ENCODE peak calls at places on chromosomes 4 and X, in nine cellular contexts. One of them, this sample, is unnamed.

GRCh38 chr4:874071-874470 is 48.1 kb upstream of the CPLX1 start:
- DNase-seq in nucleus accumbens: no peak
- DNase-seq in HCEC 1CT: no peak
- DNase-seq in stimulated activated CD4-positive, alpha-beta T cell treated with anti-CD3 and anti-CD28 coated beads, Interleukin-4, amount 100 ng/mL, for 24 hours: no peak
- DNase-seq in activated T-helper 1 cell treated with anti-CD3 and anti-CD28 coated beads, Interleukin-12 subunit alpha, Interleukin-12 subunit beta, Interleukin-2, Interleukin-4 antibody, amounts not matched to agents 30 ng/mL and 10 ng/mL and 1 ng/mL, durations not matched to agents 14 hours and 24 hours and 36 hours: no peak
- DNase-seq in NCI-H1694: no peak
- DNase-seq in NCI-H1092 treated with DMSO at 0.1 percent for 48 hours: no peak
- DNase-seq in activated effector memory CD4-positive, alpha-beta T cell treated with Interleukin-2 at 50 U/mL for 16 hours: no peak
- DNase-seq in HTR-8/SVneo: no peak
- DNase-seq in this sample: no peak

GRCh38 chr4:57023104-57023503 is 44.4 kb downstream of the POLR2B start:
- DNase-seq in nucleus accumbens: no peak
- DNase-seq in HCEC 1CT: peak
- DNase-seq in stimulated activated CD4-positive, alpha-beta T cell treated with anti-CD3 and anti-CD28 coated beads, Interleukin-4, amount 100 ng/mL, for 24 hours: no peak
- DNase-seq in activated T-helper 1 cell treated with anti-CD3 and anti-CD28 coated beads, Interleukin-12 subunit alpha, Interleukin-12 subunit beta, Interleukin-2, Interleukin-4 antibody, amounts not matched to agents 30 ng/mL and 10 ng/mL and 1 ng/mL, durations not matched to agents 14 hours and 24 hours and 36 hours: no peak
- DNase-seq in NCI-H1694: no peak
- DNase-seq in NCI-H1092 treated with DMSO at 0.1 percent for 48 hours: no peak
- DNase-seq in activated effector memory CD4-positive, alpha-beta T cell treated with Interleukin-2 at 50 U/mL for 16 hours: no peak
- DNase-seq in HTR-8/SVneo: peak
- DNase-seq in this sample: no peak

GRCh38 chrX:12978205-12979010 is 3.5 kb downstream of the TMSB4X start:
- DNase-seq in nucleus accumbens: peak
- DNase-seq in HCEC 1CT: peak
- DNase-seq in stimulated activated CD4-positive, alpha-beta T cell treated with anti-CD3 and anti-CD28 coated beads, Interleukin-4, amount 100 ng/mL, for 24 hours: peak
- DNase-seq in activated T-helper 1 cell treated with anti-CD3 and anti-CD28 coated beads, Interleukin-12 subunit alpha, Interleukin-12 subunit beta, Interleukin-2, Interleukin-4 antibody, amounts not matched to agents 30 ng/mL and 10 ng/mL and 1 ng/mL, durations not matched to agents 14 hours and 24 hours and 36 hours: peak
- DNase-seq in NCI-H1694: no peak
- DNase-seq in NCI-H1092 treated with DMSO at 0.1 percent for 48 hours: no peak
- DNase-seq in activated effector memory CD4-positive, alpha-beta T cell treated with Interleukin-2 at 50 U/mL for 16 hours: peak
- DNase-seq in HTR-8/SVneo: no peak
- DNase-seq in this sample: peak

GRCh38 chr4:159410076-159410777 is 307.3 kb downstream of the RAPGEF2 start:
- DNase-seq in nucleus accumbens: no peak
- DNase-seq in HCEC 1CT: peak
- DNase-seq in stimulated activated CD4-positive, alpha-beta T cell treated with anti-CD3 and anti-CD28 coated beads, Interleukin-4, amount 100 ng/mL, for 24 hours: no peak
- DNase-seq in activated T-helper 1 cell treated with anti-CD3 and anti-CD28 coated beads, Interleukin-12 subunit alpha, Interleukin-12 subunit beta, Interleukin-2, Interleukin-4 antibody, amounts not matched to agents 30 ng/mL and 10 ng/mL and 1 ng/mL, durations not matched to agents 14 hours and 24 hours and 36 hours: no peak
- DNase-seq in NCI-H1694: no peak
- DNase-seq in NCI-H1092 treated with DMSO at 0.1 percent for 48 hours: no peak
- DNase-seq in activated effector memory CD4-positive, alpha-beta T cell treated with Interleukin-2 at 50 U/mL for 16 hours: no peak
- DNase-seq in HTR-8/SVneo: no peak
- DNase-seq in this sample: no peak

GRCh38 chrX:45803383-45803921 is 602.8 kb upstream of the DIPK2B start:
- DNase-seq in nucleus accumbens: no peak
- DNase-seq in HCEC 1CT: peak
- DNase-seq in stimulated activated CD4-positive, alpha-beta T cell treated with anti-CD3 and anti-CD28 coated beads, Interleukin-4, amount 100 ng/mL, for 24 hours: peak
- DNase-seq in activated T-helper 1 cell treated with anti-CD3 and anti-CD28 coated beads, Interleukin-12 subunit alpha, Interleukin-12 subunit beta, Interleukin-2, Interleukin-4 antibody, amounts not matched to agents 30 ng/mL and 10 ng/mL and 1 ng/mL, durations not matched to agents 14 hours and 24 hours and 36 hours: no peak
- DNase-seq in NCI-H1694: no peak
- DNase-seq in NCI-H1092 treated with DMSO at 0.1 percent for 48 hours: no peak
- DNase-seq in activated effector memory CD4-positive, alpha-beta T cell treated with Interleukin-2 at 50 U/mL for 16 hours: no peak
- DNase-seq in HTR-8/SVneo: peak
- DNase-seq in this sample: peak

GRCh38 chr4:793109-793861 is 32.6 kb downstream of the CPLX1 start:
- DNase-seq in nucleus accumbens: no peak
- DNase-seq in HCEC 1CT: no peak
- DNase-seq in stimulated activated CD4-positive, alpha-beta T cell treated with anti-CD3 and anti-CD28 coated beads, Interleukin-4, amount 100 ng/mL, for 24 hours: no peak
- DNase-seq in activated T-helper 1 cell treated with anti-CD3 and anti-CD28 coated beads, Interleukin-12 subunit alpha, Interleukin-12 subunit beta, Interleukin-2, Interleukin-4 antibody, amounts not matched to agents 30 ng/mL and 10 ng/mL and 1 ng/mL, durations not matched to agents 14 hours and 24 hours and 36 hours: no peak
- DNase-seq in NCI-H1694: no peak
- DNase-seq in NCI-H1092 treated with DMSO at 0.1 percent for 48 hours: no peak
- DNase-seq in activated effector memory CD4-positive, alpha-beta T cell treated with Interleukin-2 at 50 U/mL for 16 hours: no peak
- DNase-seq in HTR-8/SVneo: no peak
- DNase-seq in this sample: no peak

GRCh38 chr4:12050357-12050756 is 621.7 kb upstream of the HS3ST1 start:
- DNase-seq in nucleus accumbens: no peak
- DNase-seq in HCEC 1CT: no peak
- DNase-seq in stimulated activated CD4-positive, alpha-beta T cell treated with anti-CD3 and anti-CD28 coated beads, Interleukin-4, amount 100 ng/mL, for 24 hours: no peak
- DNase-seq in activated T-helper 1 cell treated with anti-CD3 and anti-CD28 coated beads, Interleukin-12 subunit alpha, Interleukin-12 subunit beta, Interleukin-2, Interleukin-4 antibody, amounts not matched to agents 30 ng/mL and 10 ng/mL and 1 ng/mL, durations not matched to agents 14 hours and 24 hours and 36 hours: no peak
- DNase-seq in NCI-H1694: no peak
- DNase-seq in NCI-H1092 treated with DMSO at 0.1 percent for 48 hours: no peak
- DNase-seq in activated effector memory CD4-positive, alpha-beta T cell treated with Interleukin-2 at 50 U/mL for 16 hours: no peak
- DNase-seq in HTR-8/SVneo: no peak
- DNase-seq in this sample: no peak

GRCh38 chr4:54586343-54586953 is 71.3 kb upstream of the KIT start:
- DNase-seq in nucleus accumbens: no peak
- DNase-seq in HCEC 1CT: no peak
- DNase-seq in stimulated activated CD4-positive, alpha-beta T cell treated with anti-CD3 and anti-CD28 coated beads, Interleukin-4, amount 100 ng/mL, for 24 hours: no peak
- DNase-seq in activated T-helper 1 cell treated with anti-CD3 and anti-CD28 coated beads, Interleukin-12 subunit alpha, Interleukin-12 subunit beta, Interleukin-2, Interleukin-4 antibody, amounts not matched to agents 30 ng/mL and 10 ng/mL and 1 ng/mL, durations not matched to agents 14 hours and 24 hours and 36 hours: no peak
- DNase-seq in NCI-H1694: no peak
- DNase-seq in NCI-H1092 treated with DMSO at 0.1 percent for 48 hours: peak
- DNase-seq in activated effector memory CD4-positive, alpha-beta T cell treated with Interleukin-2 at 50 U/mL for 16 hours: no peak
- DNase-seq in HTR-8/SVneo: peak
- DNase-seq in this sample: no peak

GRCh38 chr4:151324449-151325319 is 721 bp downstream of the SH3D19 start:
- DNase-seq in nucleus accumbens: peak
- DNase-seq in HCEC 1CT: peak
- DNase-seq in stimulated activated CD4-positive, alpha-beta T cell treated with anti-CD3 and anti-CD28 coated beads, Interleukin-4, amount 100 ng/mL, for 24 hours: no peak
- DNase-seq in activated T-helper 1 cell treated with anti-CD3 and anti-CD28 coated beads, Interleukin-12 subunit alpha, Interleukin-12 subunit beta, Interleukin-2, Interleukin-4 antibody, amounts not matched to agents 30 ng/mL and 10 ng/mL and 1 ng/mL, durations not matched to agents 14 hours and 24 hours and 36 hours: no peak
- DNase-seq in NCI-H1694: no peak
- DNase-seq in NCI-H1092 treated with DMSO at 0.1 percent for 48 hours: peak
- DNase-seq in activated effector memory CD4-positive, alpha-beta T cell treated with Interleukin-2 at 50 U/mL for 16 hours: no peak
- DNase-seq in HTR-8/SVneo: peak
- DNase-seq in this sample: peak

GRCh38 chr4:46392421-46392820 is 2.5 kb upstream of the GABRA2 start:
- DNase-seq in nucleus accumbens: no peak
- DNase-seq in HCEC 1CT: no peak
- DNase-seq in stimulated activated CD4-positive, alpha-beta T cell treated with anti-CD3 and anti-CD28 coated beads, Interleukin-4, amount 100 ng/mL, for 24 hours: no peak
- DNase-seq in activated T-helper 1 cell treated with anti-CD3 and anti-CD28 coated beads, Interleukin-12 subunit alpha, Interleukin-12 subunit beta, Interleukin-2, Interleukin-4 antibody, amounts not matched to agents 30 ng/mL and 10 ng/mL and 1 ng/mL, durations not matched to agents 14 hours and 24 hours and 36 hours: no peak
- DNase-seq in NCI-H1694: no peak
- DNase-seq in NCI-H1092 treated with DMSO at 0.1 percent for 48 hours: no peak
- DNase-seq in activated effector memory CD4-positive, alpha-beta T cell treated with Interleukin-2 at 50 U/mL for 16 hours: no peak
- DNase-seq in HTR-8/SVneo: no peak
- DNase-seq in this sample: no peak

GRCh38 chrX:74132265-74132664 is 171.7 kb upstream of the ZCCHC13 start:
- DNase-seq in nucleus accumbens: no peak
- DNase-seq in HCEC 1CT: no peak
- DNase-seq in stimulated activated CD4-positive, alpha-beta T cell treated with anti-CD3 and anti-CD28 coated beads, Interleukin-4, amount 100 ng/mL, for 24 hours: no peak
- DNase-seq in activated T-helper 1 cell treated with anti-CD3 and anti-CD28 coated beads, Interleukin-12 subunit alpha, Interleukin-12 subunit beta, Interleukin-2, Interleukin-4 antibody, amounts not matched to agents 30 ng/mL and 10 ng/mL and 1 ng/mL, durations not matched to agents 14 hours and 24 hours and 36 hours: no peak
- DNase-seq in NCI-H1694: no peak
- DNase-seq in NCI-H1092 treated with DMSO at 0.1 percent for 48 hours: no peak
- DNase-seq in activated effector memory CD4-positive, alpha-beta T cell treated with Interleukin-2 at 50 U/mL for 16 hours: no peak
- DNase-seq in HTR-8/SVneo: no peak
- DNase-seq in this sample: no peak

GRCh38 chr4:157300678-157301077 is 80.2 kb downstream of the GRIA2 start:
- DNase-seq in nucleus accumbens: no peak
- DNase-seq in HCEC 1CT: no peak
- DNase-seq in stimulated activated CD4-positive, alpha-beta T cell treated with anti-CD3 and anti-CD28 coated beads, Interleukin-4, amount 100 ng/mL, for 24 hours: no peak
- DNase-seq in activated T-helper 1 cell treated with anti-CD3 and anti-CD28 coated beads, Interleukin-12 subunit alpha, Interleukin-12 subunit beta, Interleukin-2, Interleukin-4 antibody, amounts not matched to agents 30 ng/mL and 10 ng/mL and 1 ng/mL, durations not matched to agents 14 hours and 24 hours and 36 hours: no peak
- DNase-seq in NCI-H1694: no peak
- DNase-seq in NCI-H1092 treated with DMSO at 0.1 percent for 48 hours: no peak
- DNase-seq in activated effector memory CD4-positive, alpha-beta T cell treated with Interleukin-2 at 50 U/mL for 16 hours: no peak
- DNase-seq in HTR-8/SVneo: no peak
- DNase-seq in this sample: no peak

GRCh38 chrX:73940893-73941470 is 363.0 kb upstream of the ZCCHC13 start:
- DNase-seq in nucleus accumbens: no peak
- DNase-seq in HCEC 1CT: no peak
- DNase-seq in stimulated activated CD4-positive, alpha-beta T cell treated with anti-CD3 and anti-CD28 coated beads, Interleukin-4, amount 100 ng/mL, for 24 hours: no peak
- DNase-seq in activated T-helper 1 cell treated with anti-CD3 and anti-CD28 coated beads, Interleukin-12 subunit alpha, Interleukin-12 subunit beta, Interleukin-2, Interleukin-4 antibody, amounts not matched to agents 30 ng/mL and 10 ng/mL and 1 ng/mL, durations not matched to agents 14 hours and 24 hours and 36 hours: no peak
- DNase-seq in NCI-H1694: no peak
- DNase-seq in NCI-H1092 treated with DMSO at 0.1 percent for 48 hours: no peak
- DNase-seq in activated effector memory CD4-positive, alpha-beta T cell treated with Interleukin-2 at 50 U/mL for 16 hours: no peak
- DNase-seq in HTR-8/SVneo: no peak
- DNase-seq in this sample: no peak

GRCh38 chr4:113636877-113637276 is 124.7 kb downstream of the CAMK2D start:
- DNase-seq in nucleus accumbens: no peak
- DNase-seq in HCEC 1CT: peak
- DNase-seq in stimulated activated CD4-positive, alpha-beta T cell treated with anti-CD3 and anti-CD28 coated beads, Interleukin-4, amount 100 ng/mL, for 24 hours: peak
- DNase-seq in activated T-helper 1 cell treated with anti-CD3 and anti-CD28 coated beads, Interleukin-12 subunit alpha, Interleukin-12 subunit beta, Interleukin-2, Interleukin-4 antibody, amounts not matched to agents 30 ng/mL and 10 ng/mL and 1 ng/mL, durations not matched to agents 14 hours and 24 hours and 36 hours: peak
- DNase-seq in NCI-H1694: no peak
- DNase-seq in NCI-H1092 treated with DMSO at 0.1 percent for 48 hours: no peak
- DNase-seq in activated effector memory CD4-positive, alpha-beta T cell treated with Interleukin-2 at 50 U/mL for 16 hours: peak
- DNase-seq in HTR-8/SVneo: peak
- DNase-seq in this sample: peak

GRCh38 chr4:122803788-122804208 is 22.8 kb upstream of the FGF2 start:
- DNase-seq in nucleus accumbens: no peak
- DNase-seq in HCEC 1CT: no peak
- DNase-seq in stimulated activated CD4-positive, alpha-beta T cell treated with anti-CD3 and anti-CD28 coated beads, Interleukin-4, amount 100 ng/mL, for 24 hours: no peak
- DNase-seq in activated T-helper 1 cell treated with anti-CD3 and anti-CD28 coated beads, Interleukin-12 subunit alpha, Interleukin-12 subunit beta, Interleukin-2, Interleukin-4 antibody, amounts not matched to agents 30 ng/mL and 10 ng/mL and 1 ng/mL, durations not matched to agents 14 hours and 24 hours and 36 hours: no peak
- DNase-seq in NCI-H1694: no peak
- DNase-seq in NCI-H1092 treated with DMSO at 0.1 percent for 48 hours: no peak
- DNase-seq in activated effector memory CD4-positive, alpha-beta T cell treated with Interleukin-2 at 50 U/mL for 16 hours: no peak
- DNase-seq in HTR-8/SVneo: no peak
- DNase-seq in this sample: no peak